ENCODE peak calls at places on chromosomes 16 and 17, in ten cellular contexts. One of them, this sample, is unnamed.

GRCh38 chr17:75601057-75601987 is 13.7 kb downstream of the MYO15B start:
- DNase-seq in fibroblast of lung: peak; percentile 7
- DNase-seq in heart right ventricle: no peak
- DNase-seq in cardiac fibroblast: peak; percentile 44
- DNase-seq in GM12865: peak; percentile 68
- DNase-seq in cardiac muscle cell: peak; percentile 53
- DNase-seq in bronchial epithelial cell: peak; percentile 29
- DNase-seq in Calu3: peak; percentile 91
- DNase-seq in lower leg skin: no peak
- DNase-seq in gastrocnemius medialis: no peak
- DNase-seq in this sample: peak; percentile 86

GRCh38 chr16:65658339-65659275 is 536.7 kb upstream of the CDH11 start:
- DNase-seq in fibroblast of lung: peak; percentile 99
- DNase-seq in heart right ventricle: no peak
- DNase-seq in cardiac fibroblast: peak; percentile 87
- DNase-seq in GM12865: no peak
- DNase-seq in cardiac muscle cell: peak; percentile 89
- DNase-seq in bronchial epithelial cell: peak; percentile 99
- DNase-seq in Calu3: no peak
- DNase-seq in lower leg skin: peak; percentile 87
- DNase-seq in gastrocnemius medialis: no peak
- DNase-seq in this sample: no peak

GRCh38 chr16:84413605-84414004 is 45.3 kb downstream of the ATP2C2 start:
- DNase-seq in fibroblast of lung: no peak
- DNase-seq in heart right ventricle: no peak
- DNase-seq in cardiac fibroblast: no peak
- DNase-seq in GM12865: no peak
- DNase-seq in cardiac muscle cell: no peak
- DNase-seq in bronchial epithelial cell: no peak
- DNase-seq in Calu3: no peak
- DNase-seq in lower leg skin: no peak
- DNase-seq in gastrocnemius medialis: no peak
- DNase-seq in this sample: no peak

GRCh38 chr16:27762441-27762840 is 212.5 kb downstream of the KATNIP start:
- DNase-seq in fibroblast of lung: peak; percentile 96
- DNase-seq in heart right ventricle: no peak
- DNase-seq in cardiac fibroblast: peak; percentile 45
- DNase-seq in GM12865: no peak
- DNase-seq in cardiac muscle cell: peak; percentile 46
- DNase-seq in bronchial epithelial cell: no peak
- DNase-seq in Calu3: peak; percentile 24
- DNase-seq in lower leg skin: no peak
- DNase-seq in gastrocnemius medialis: no peak
- DNase-seq in this sample: no peak

GRCh38 chr16:8847623-8848022 is 21.2 kb downstream of the CARHSP1 start:
- DNase-seq in fibroblast of lung: no peak
- DNase-seq in heart right ventricle: peak; percentile 4
- DNase-seq in cardiac fibroblast: no peak
- DNase-seq in GM12865: peak; percentile 2
- DNase-seq in cardiac muscle cell: no peak
- DNase-seq in bronchial epithelial cell: no peak
- DNase-seq in Calu3: no peak
- DNase-seq in lower leg skin: no peak
- DNase-seq in gastrocnemius medialis: no peak
- DNase-seq in this sample: peak; percentile 10

GRCh38 chr17:80010283-80010858 is 25.3 kb downstream of the TBC1D16 start:
- DNase-seq in fibroblast of lung: no peak
- DNase-seq in heart right ventricle: no peak
- DNase-seq in cardiac fibroblast: no peak
- DNase-seq in GM12865: no peak
- DNase-seq in cardiac muscle cell: no peak
- DNase-seq in bronchial epithelial cell: no peak
- DNase-seq in Calu3: no peak
- DNase-seq in lower leg skin: no peak
- DNase-seq in gastrocnemius medialis: no peak
- DNase-seq in this sample: no peak

GRCh38 chr17:32283745-32284207 is 18.1 kb downstream of the RHBDL3 start:
- DNase-seq in fibroblast of lung: peak; percentile 56
- DNase-seq in heart right ventricle: no peak
- DNase-seq in cardiac fibroblast: peak; percentile 20
- DNase-seq in GM12865: no peak
- DNase-seq in cardiac muscle cell: peak; percentile 38
- DNase-seq in bronchial epithelial cell: peak; percentile 13
- DNase-seq in Calu3: no peak
- DNase-seq in lower leg skin: no peak
- DNase-seq in gastrocnemius medialis: no peak
- DNase-seq in this sample: peak; percentile 46

GRCh38 chr17:72657467-72658317 is 434.8 kb downstream of the SLC39A11 start:
- DNase-seq in fibroblast of lung: peak; percentile 40
- DNase-seq in heart right ventricle: no peak
- DNase-seq in cardiac fibroblast: peak; percentile 37
- DNase-seq in GM12865: peak; percentile 13
- DNase-seq in cardiac muscle cell: no peak
- DNase-seq in bronchial epithelial cell: peak; percentile 45
- DNase-seq in Calu3: peak; percentile 79
- DNase-seq in lower leg skin: no peak
- DNase-seq in gastrocnemius medialis: no peak
- DNase-seq in this sample: no peak

GRCh38 chr16:84356591-84357116 is 11.7 kb upstream of the ATP2C2 start:
- DNase-seq in fibroblast of lung: peak; percentile 37
- DNase-seq in heart right ventricle: no peak
- DNase-seq in cardiac fibroblast: no peak
- DNase-seq in GM12865: no peak
- DNase-seq in cardiac muscle cell: no peak
- DNase-seq in bronchial epithelial cell: peak; percentile 67
- DNase-seq in Calu3: peak; percentile 42
- DNase-seq in lower leg skin: no peak
- DNase-seq in gastrocnemius medialis: no peak
- DNase-seq in this sample: no peak

GRCh38 chr17:73933871-73934270 is 269.6 kb upstream of the RPL38 start:
- DNase-seq in fibroblast of lung: no peak
- DNase-seq in heart right ventricle: no peak
- DNase-seq in cardiac fibroblast: no peak
- DNase-seq in GM12865: no peak
- DNase-seq in cardiac muscle cell: peak; percentile 46
- DNase-seq in bronchial epithelial cell: no peak
- DNase-seq in Calu3: no peak
- DNase-seq in lower leg skin: no peak
- DNase-seq in gastrocnemius medialis: no peak
- DNase-seq in this sample: no peak

GRCh38 chr16:89720859-89721643 is at the start of the genes VPS9D1 and ZNF276:
- DNase-seq in fibroblast of lung: peak; percentile 74
- DNase-seq in heart right ventricle: peak; percentile 88
- DNase-seq in cardiac fibroblast: peak; percentile 76
- DNase-seq in GM12865: peak; percentile 88
- DNase-seq in cardiac muscle cell: peak; percentile 85
- DNase-seq in bronchial epithelial cell: peak; percentile 46
- DNase-seq in Calu3: peak; percentile 92
- DNase-seq in lower leg skin: peak; percentile 94
- DNase-seq in gastrocnemius medialis: peak; percentile 54
- DNase-seq in this sample: peak; percentile 86

GRCh38 chr17:81672954-81673353 is 6.4 kb downstream of the CCDC137 start:
- DNase-seq in fibroblast of lung: no peak
- DNase-seq in heart right ventricle: no peak
- DNase-seq in cardiac fibroblast: no peak
- DNase-seq in GM12865: no peak
- DNase-seq in cardiac muscle cell: no peak
- DNase-seq in bronchial epithelial cell: no peak
- DNase-seq in Calu3: no peak
- DNase-seq in lower leg skin: no peak
- DNase-seq in gastrocnemius medialis: no peak
- DNase-seq in this sample: no peak

GRCh38 chr17:76538941-76539340 is 903 bp upstream of the PRCD start:
- DNase-seq in fibroblast of lung: no peak
- DNase-seq in heart right ventricle: no peak
- DNase-seq in cardiac fibroblast: no peak
- DNase-seq in GM12865: no peak
- DNase-seq in cardiac muscle cell: no peak
- DNase-seq in bronchial epithelial cell: no peak
- DNase-seq in Calu3: no peak
- DNase-seq in lower leg skin: peak; percentile 80
- DNase-seq in gastrocnemius medialis: no peak
- DNase-seq in this sample: no peak

GRCh38 chr17:50668025-50668837 is 33.5 kb downstream of the ABCC3 start:
- DNase-seq in fibroblast of lung: peak; percentile 57
- DNase-seq in heart right ventricle: no peak
- DNase-seq in cardiac fibroblast: peak; percentile 59
- DNase-seq in GM12865: no peak
- DNase-seq in cardiac muscle cell: peak; percentile 65
- DNase-seq in bronchial epithelial cell: no peak
- DNase-seq in Calu3: no peak
- DNase-seq in lower leg skin: no peak
- DNase-seq in gastrocnemius medialis: no peak
- DNase-seq in this sample: no peak

GRCh38 chr16:87570938-87571867 is 31.1 kb upstream of the JPH3 start:
- DNase-seq in fibroblast of lung: peak; percentile 88
- DNase-seq in heart right ventricle: peak; percentile 40
- DNase-seq in cardiac fibroblast: peak; percentile 58
- DNase-seq in GM12865: no peak
- DNase-seq in cardiac muscle cell: peak; percentile 75
- DNase-seq in bronchial epithelial cell: peak; percentile 22
- DNase-seq in Calu3: peak; percentile 80
- DNase-seq in lower leg skin: no peak
- DNase-seq in gastrocnemius medialis: peak; percentile 19
- DNase-seq in this sample: no peak
- TF ChIP-seq CTCF in fibroblast of lung: peak; percentile 58
- TF ChIP-seq CTCF in heart right ventricle: peak; percentile 61
- TF ChIP-seq CTCF in cardiac fibroblast: peak; percentile 64
- TF ChIP-seq CTCF in GM12865: no peak
- TF ChIP-seq CTCF in cardiac muscle cell: peak; percentile 64
- TF ChIP-seq CTCF in bronchial epithelial cell: peak; percentile 36
- TF ChIP-seq CTCF in Calu3: no peak
- TF ChIP-seq CTCF in lower leg skin: no peak
- TF ChIP-seq CTCF in gastrocnemius medialis: peak; percentile 41
- TF ChIP-seq CTCF in this sample: no peak

GRCh38 chr16:2090819-2091721 is 43.3 kb downstream of the TSC2 start:
- DNase-seq in fibroblast of lung: peak; percentile 47
- DNase-seq in heart right ventricle: peak; percentile 43
- DNase-seq in cardiac fibroblast: peak; percentile 25
- DNase-seq in GM12865: peak; percentile 87
- DNase-seq in cardiac muscle cell: peak; percentile 55
- DNase-seq in bronchial epithelial cell: peak; percentile 62
- DNase-seq in Calu3: peak; percentile 82
- DNase-seq in lower leg skin: no peak
- DNase-seq in gastrocnemius medialis: peak; percentile 66
- DNase-seq in this sample: peak; percentile 74
- TF ChIP-seq CTCF in fibroblast of lung: no peak
- TF ChIP-seq CTCF in heart right ventricle: no peak
- TF ChIP-seq CTCF in cardiac fibroblast: no peak
- TF ChIP-seq CTCF in GM12865: no peak
- TF ChIP-seq CTCF in cardiac muscle cell: no peak
- TF ChIP-seq CTCF in bronchial epithelial cell: peak; percentile 57
- TF ChIP-seq CTCF in Calu3: no peak
- TF ChIP-seq CTCF in lower leg skin: no peak
- TF ChIP-seq CTCF in gastrocnemius medialis: peak; percentile 22
- TF ChIP-seq CTCF in this sample: no peak

GRCh38 chr17:8156174-8156992 is 4.2 kb upstream of the PER1 start:
- DNase-seq in fibroblast of lung: peak; percentile 100
- DNase-seq in heart right ventricle: peak; percentile 100
- DNase-seq in cardiac fibroblast: peak; percentile 100
- DNase-seq in GM12865: peak; percentile 100
- DNase-seq in cardiac muscle cell: peak; percentile 100
- DNase-seq in bronchial epithelial cell: peak; percentile 100
- DNase-seq in Calu3: peak; percentile 98
- DNase-seq in lower leg skin: peak; percentile 100
- DNase-seq in gastrocnemius medialis: peak; percentile 100
- DNase-seq in this sample: peak; percentile 97
- TF ChIP-seq CTCF in fibroblast of lung: no peak
- TF ChIP-seq CTCF in heart right ventricle: no peak
- TF ChIP-seq CTCF in cardiac fibroblast: no peak
- TF ChIP-seq CTCF in GM12865: no peak
- TF ChIP-seq CTCF in cardiac muscle cell: no peak
- TF ChIP-seq CTCF in bronchial epithelial cell: peak; percentile 3
- TF ChIP-seq CTCF in Calu3: no peak
- TF ChIP-seq CTCF in lower leg skin: no peak
- TF ChIP-seq CTCF in gastrocnemius medialis: no peak
- TF ChIP-seq CTCF in this sample: no peak

GRCh38 chr17:55846745-55847144 is 95.9 kb downstream of the PCTP start:
- DNase-seq in fibroblast of lung: no peak
- DNase-seq in heart right ventricle: no peak
- DNase-seq in cardiac fibroblast: no peak
- DNase-seq in GM12865: no peak
- DNase-seq in cardiac muscle cell: no peak
- DNase-seq in bronchial epithelial cell: no peak
- DNase-seq in Calu3: no peak
- DNase-seq in lower leg skin: no peak
- DNase-seq in gastrocnemius medialis: no peak
- DNase-seq in this sample: no peak

GRCh38 chr17:55842405-55843158 is 91.7 kb downstream of the PCTP start:
- DNase-seq in fibroblast of lung: no peak
- DNase-seq in heart right ventricle: no peak
- DNase-seq in cardiac fibroblast: no peak
- DNase-seq in GM12865: no peak
- DNase-seq in cardiac muscle cell: no peak
- DNase-seq in bronchial epithelial cell: no peak
- DNase-seq in Calu3: no peak
- DNase-seq in lower leg skin: no peak
- DNase-seq in gastrocnemius medialis: no peak
- DNase-seq in this sample: no peak

GRCh38 chr17:55843785-55844184 is 92.9 kb downstream of the PCTP start:
- DNase-seq in fibroblast of lung: no peak
- DNase-seq in heart right ventricle: no peak
- DNase-seq in cardiac fibroblast: no peak
- DNase-seq in GM12865: no peak
- DNase-seq in cardiac muscle cell: no peak
- DNase-seq in bronchial epithelial cell: no peak
- DNase-seq in Calu3: no peak
- DNase-seq in lower leg skin: no peak
- DNase-seq in gastrocnemius medialis: no peak
- DNase-seq in this sample: no peak

DNA sequence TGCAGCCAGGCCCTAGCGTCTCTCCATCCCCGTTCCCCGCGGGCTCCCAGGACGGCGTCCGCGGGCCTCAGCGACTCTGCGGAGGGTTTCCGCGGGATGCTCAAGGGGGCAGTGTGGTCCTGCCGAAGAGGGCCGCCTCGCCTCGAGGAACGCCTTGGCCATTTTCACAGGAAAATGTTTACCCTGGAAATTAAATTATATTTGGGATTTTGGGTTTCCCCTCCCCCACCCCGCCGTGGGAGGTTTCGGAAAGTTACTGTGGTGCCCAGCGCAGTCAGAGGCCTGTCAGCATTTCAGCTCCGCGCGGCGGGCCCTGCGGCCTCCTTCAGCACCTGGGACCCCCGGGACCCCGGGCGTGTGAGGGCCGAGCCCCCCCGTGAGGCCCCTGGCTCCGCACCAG is 94.5 kb downstream of the PCTP start:
- DNase-seq in fibroblast of lung: peak; percentile 27
- DNase-seq in heart right ventricle: peak; percentile 37
- DNase-seq in cardiac fibroblast: peak; percentile 33
- DNase-seq in GM12865: peak; percentile 6
- DNase-seq in cardiac muscle cell: peak; percentile 62
- DNase-seq in bronchial epithelial cell: no peak
- DNase-seq in Calu3: no peak
- DNase-seq in lower leg skin: peak; percentile 88
- DNase-seq in gastrocnemius medialis: peak; percentile 14
- DNase-seq in this sample: peak; percentile 65
- TF ChIP-seq CTCF in fibroblast of lung: peak; percentile 65
- TF ChIP-seq CTCF in heart right ventricle: peak; percentile 60
- TF ChIP-seq CTCF in cardiac fibroblast: peak; percentile 52
- TF ChIP-seq CTCF in GM12865: peak; percentile 12
- TF ChIP-seq CTCF in cardiac muscle cell: peak; percentile 62
- TF ChIP-seq CTCF in bronchial epithelial cell: peak; percentile 41
- TF ChIP-seq CTCF in Calu3: no peak
- TF ChIP-seq CTCF in lower leg skin: no peak
- TF ChIP-seq CTCF in gastrocnemius medialis: peak; percentile 46
- TF ChIP-seq CTCF in this sample: peak; percentile 30

GRCh38 chr16:894841-895240 is 75.9 kb downstream of the LMF1 start:
- DNase-seq in fibroblast of lung: no peak
- DNase-seq in heart right ventricle: no peak
- DNase-seq in cardiac fibroblast: no peak
- DNase-seq in GM12865: no peak
- DNase-seq in cardiac muscle cell: no peak
- DNase-seq in bronchial epithelial cell: no peak
- DNase-seq in Calu3: no peak
- DNase-seq in lower leg skin: no peak
- DNase-seq in gastrocnemius medialis: no peak
- DNase-seq in this sample: no peak
- TF ChIP-seq CTCF in fibroblast of lung: no peak
- TF ChIP-seq CTCF in heart right ventricle: no peak
- TF ChIP-seq CTCF in cardiac fibroblast: no peak
- TF ChIP-seq CTCF in GM12865: no peak
- TF ChIP-seq CTCF in cardiac muscle cell: no peak
- TF ChIP-seq CTCF in bronchial epithelial cell: no peak
- TF ChIP-seq CTCF in Calu3: peak; percentile 34
- TF ChIP-seq CTCF in lower leg skin: no peak
- TF ChIP-seq CTCF in gastrocnemius medialis: no peak
- TF ChIP-seq CTCF in this sample: no peak